ENCODE peak calls at places on chromosome 5, in eight cellular contexts. One of them, this sample, is unnamed.

GRCh38 chr5:54357371-54358058 is 47.1 kb upstream of the ARL15 start:
- DNase-seq in adrenal gland: no peak
- DNase-seq in activated naive CD4-positive, alpha-beta T cell treated with anti-CD3 and anti-CD28 coated beads, Interleukin-2, amount 10 ng/mL, durations not matched to agents 7 days and 5 days: no peak
- DNase-seq in stimulated activated CD8-positive, alpha-beta memory T cell treated with anti-CD3 and anti-CD28 coated beads, Interleukin-4, amount 100 ng/mL, for 4 hours: no peak
- DNase-seq in ELR: no peak
- DNase-seq in AG08396: no peak
- DNase-seq in H54: no peak
- DNase-seq in posterior cingulate gyrus: no peak
- DNase-seq in this sample: no peak

GRCh38 chr5:91910247-91910646 is 527.1 kb upstream of the ARRDC3 start:
- DNase-seq in posterior cingulate gyrus: no peak
- DNase-seq in ELR: peak; percentile 2
- DNase-seq in stimulated activated CD8-positive, alpha-beta memory T cell treated with anti-CD3 and anti-CD28 coated beads, Interleukin-4, amount 100 ng/mL, for 4 hours: no peak
- DNase-seq in H54: no peak
- DNase-seq in adrenal gland: no peak
- DNase-seq in activated naive CD4-positive, alpha-beta T cell treated with anti-CD3 and anti-CD28 coated beads, Interleukin-2, amount 10 ng/mL, durations not matched to agents 7 days and 5 days: no peak
- DNase-seq in AG08396: no peak
- DNase-seq in this sample: no peak

GRCh38 chr5:14134086-14134485 is 9.1 kb upstream of the TRIO start:
- DNase-seq in stimulated activated CD8-positive, alpha-beta memory T cell treated with anti-CD3 and anti-CD28 coated beads, Interleukin-4, amount 100 ng/mL, for 4 hours: no peak
- DNase-seq in adrenal gland: no peak
- DNase-seq in posterior cingulate gyrus: no peak
- DNase-seq in H54: no peak
- DNase-seq in activated naive CD4-positive, alpha-beta T cell treated with anti-CD3 and anti-CD28 coated beads, Interleukin-2, amount 10 ng/mL, durations not matched to agents 7 days and 5 days: no peak
- DNase-seq in AG08396: no peak
- DNase-seq in ELR: no peak
- DNase-seq in this sample: no peak

GRCh38 chr5:123265551-123265950 is 157.7 kb downstream of the CEP120 start:
- DNase-seq in ELR: no peak
- DNase-seq in AG08396: no peak
- DNase-seq in H54: no peak
- DNase-seq in activated naive CD4-positive, alpha-beta T cell treated with anti-CD3 and anti-CD28 coated beads, Interleukin-2, amount 10 ng/mL, durations not matched to agents 7 days and 5 days: no peak
- DNase-seq in adrenal gland: no peak
- DNase-seq in posterior cingulate gyrus: no peak
- DNase-seq in stimulated activated CD8-positive, alpha-beta memory T cell treated with anti-CD3 and anti-CD28 coated beads, Interleukin-4, amount 100 ng/mL, for 4 hours: no peak
- DNase-seq in this sample: no peak

GRCh38 chr5:96963267-96963666 is 27.4 kb downstream of the LNPEP start:
- DNase-seq in H54: peak; percentile 13
- DNase-seq in ELR: peak; percentile 73
- DNase-seq in activated naive CD4-positive, alpha-beta T cell treated with anti-CD3 and anti-CD28 coated beads, Interleukin-2, amount 10 ng/mL, durations not matched to agents 7 days and 5 days: peak; percentile 37
- DNase-seq in posterior cingulate gyrus: no peak
- DNase-seq in stimulated activated CD8-positive, alpha-beta memory T cell treated with anti-CD3 and anti-CD28 coated beads, Interleukin-4, amount 100 ng/mL, for 4 hours: no peak
- DNase-seq in adrenal gland: peak; percentile 76
- DNase-seq in AG08396: peak; percentile 62
- DNase-seq in this sample: peak; percentile 95

GRCh38 chr5:133873936-133874585 is 94.4 kb downstream of the C5orf15 start:
- DNase-seq in ELR: peak; percentile 51
- DNase-seq in posterior cingulate gyrus: no peak
- DNase-seq in adrenal gland: no peak
- DNase-seq in stimulated activated CD8-positive, alpha-beta memory T cell treated with anti-CD3 and anti-CD28 coated beads, Interleukin-4, amount 100 ng/mL, for 4 hours: no peak
- DNase-seq in activated naive CD4-positive, alpha-beta T cell treated with anti-CD3 and anti-CD28 coated beads, Interleukin-2, amount 10 ng/mL, durations not matched to agents 7 days and 5 days: no peak
- DNase-seq in H54: no peak
- DNase-seq in AG08396: no peak
- DNase-seq in this sample: no peak

GRCh38 chr5:31193591-31194457 is at the start of gene CDH6:
- DNase-seq in AG08396: peak; percentile 78
- DNase-seq in ELR: peak; percentile 1
- DNase-seq in activated naive CD4-positive, alpha-beta T cell treated with anti-CD3 and anti-CD28 coated beads, Interleukin-2, amount 10 ng/mL, durations not matched to agents 7 days and 5 days: no peak
- DNase-seq in stimulated activated CD8-positive, alpha-beta memory T cell treated with anti-CD3 and anti-CD28 coated beads, Interleukin-4, amount 100 ng/mL, for 4 hours: no peak
- DNase-seq in H54: no peak
- DNase-seq in adrenal gland: no peak
- DNase-seq in posterior cingulate gyrus: peak; percentile 41
- DNase-seq in this sample: peak; percentile 87

GRCh38 chr5:106290841-106291240 is 1379.9 kb downstream of the EFNA5 start:
- DNase-seq in ELR: peak; percentile 62
- DNase-seq in stimulated activated CD8-positive, alpha-beta memory T cell treated with anti-CD3 and anti-CD28 coated beads, Interleukin-4, amount 100 ng/mL, for 4 hours: no peak
- DNase-seq in H54: no peak
- DNase-seq in adrenal gland: no peak
- DNase-seq in activated naive CD4-positive, alpha-beta T cell treated with anti-CD3 and anti-CD28 coated beads, Interleukin-2, amount 10 ng/mL, durations not matched to agents 7 days and 5 days: no peak
- DNase-seq in posterior cingulate gyrus: no peak
- DNase-seq in AG08396: no peak
- DNase-seq in this sample: no peak

GRCh38 chr5:31783246-31783645 is 144.3 kb downstream of the PDZD2 start:
- DNase-seq in stimulated activated CD8-positive, alpha-beta memory T cell treated with anti-CD3 and anti-CD28 coated beads, Interleukin-4, amount 100 ng/mL, for 4 hours: no peak
- DNase-seq in activated naive CD4-positive, alpha-beta T cell treated with anti-CD3 and anti-CD28 coated beads, Interleukin-2, amount 10 ng/mL, durations not matched to agents 7 days and 5 days: no peak
- DNase-seq in adrenal gland: no peak
- DNase-seq in ELR: no peak
- DNase-seq in posterior cingulate gyrus: no peak
- DNase-seq in H54: no peak
- DNase-seq in AG08396: no peak
- DNase-seq in this sample: peak; percentile 55

GRCh38 chr5:179269781-179270543 is 75.3 kb downstream of the ADAMTS2 start:
- DNase-seq in adrenal gland: peak; percentile 42
- DNase-seq in ELR: peak; percentile 85
- DNase-seq in posterior cingulate gyrus: no peak
- DNase-seq in H54: no peak
- DNase-seq in activated naive CD4-positive, alpha-beta T cell treated with anti-CD3 and anti-CD28 coated beads, Interleukin-2, amount 10 ng/mL, durations not matched to agents 7 days and 5 days: no peak
- DNase-seq in stimulated activated CD8-positive, alpha-beta memory T cell treated with anti-CD3 and anti-CD28 coated beads, Interleukin-4, amount 100 ng/mL, for 4 hours: no peak
- DNase-seq in AG08396: no peak
- DNase-seq in this sample: no peak

GRCh38 chr5:143231426-143231825 is 172.1 kb downstream of the NR3C1 start:
- DNase-seq in stimulated activated CD8-positive, alpha-beta memory T cell treated with anti-CD3 and anti-CD28 coated beads, Interleukin-4, amount 100 ng/mL, for 4 hours: no peak
- DNase-seq in ELR: no peak
- DNase-seq in posterior cingulate gyrus: no peak
- DNase-seq in activated naive CD4-positive, alpha-beta T cell treated with anti-CD3 and anti-CD28 coated beads, Interleukin-2, amount 10 ng/mL, durations not matched to agents 7 days and 5 days: no peak
- DNase-seq in H54: no peak
- DNase-seq in adrenal gland: no peak
- DNase-seq in AG08396: no peak
- DNase-seq in this sample: no peak

GRCh38 chr5:29089591-29090141 is 2051.3 kb upstream of the CDH9 start:
- DNase-seq in activated naive CD4-positive, alpha-beta T cell treated with anti-CD3 and anti-CD28 coated beads, Interleukin-2, amount 10 ng/mL, durations not matched to agents 7 days and 5 days: no peak
- DNase-seq in posterior cingulate gyrus: no peak
- DNase-seq in stimulated activated CD8-positive, alpha-beta memory T cell treated with anti-CD3 and anti-CD28 coated beads, Interleukin-4, amount 100 ng/mL, for 4 hours: no peak
- DNase-seq in H54: no peak
- DNase-seq in ELR: no peak
- DNase-seq in adrenal gland: no peak
- DNase-seq in AG08396: no peak
- DNase-seq in this sample: no peak